ENCODE peak calls at places on chromosomes 7 and 10, in five cellular contexts. F is pancreas, U is HCT116, P is body of pancreas, K is PC-3. M is an unnamed sample.

GRCh38 chr10:98963608-98964007 is 272.0 kb downstream of the HPSE2 start:
- DNase-seq in F (no peak), U (no peak), P (no peak), K (no peak), M (no peak)

GRCh38 chr10:121900443-121901174 is 27.2 kb downstream of the ATE1 start:
- DNase-seq in F (no peak), U (peak; percentile 52), P (no peak), K (peak; percentile 72), M (peak; percentile 69)

GRCh38 chr7:151773795-151774194 is 103.1 kb downstream of the PRKAG2 start:
- DNase-seq in F (no peak), U (no peak), P (no peak), K (no peak), M (no peak)

GRCh38 chr7:7151285-7151684 is 31.1 kb upstream of the C1GALT1 start:
- DNase-seq in F (no peak), U (no peak), P (no peak), K (no peak), M (no peak)

GRCh38 chr10:20768849-20769248 is 128.3 kb downstream of the NEBL start:
- DNase-seq in F (no peak), U (no peak), P (no peak), K (peak; percentile 19), M (no peak)

GRCh38 chr10:71523756-71524155 is 127.0 kb downstream of the CDH23 start:
- DNase-seq in F (no peak), U (no peak), P (no peak), K (no peak), M (no peak)

GRCh38 chr7:98163704-98164478 is 47.3 kb upstream of the BHLHA15 start:
- DNase-seq in F (no peak), U (no peak), P (no peak), K (peak; percentile 83), M (peak; percentile 47)

GRCh38 chr10:102773986-102774385 is 30.2 kb downstream of the WBP1L start:
- DNase-seq in F (no peak), U (no peak), P (no peak), K (no peak), M (no peak)

DNA sequence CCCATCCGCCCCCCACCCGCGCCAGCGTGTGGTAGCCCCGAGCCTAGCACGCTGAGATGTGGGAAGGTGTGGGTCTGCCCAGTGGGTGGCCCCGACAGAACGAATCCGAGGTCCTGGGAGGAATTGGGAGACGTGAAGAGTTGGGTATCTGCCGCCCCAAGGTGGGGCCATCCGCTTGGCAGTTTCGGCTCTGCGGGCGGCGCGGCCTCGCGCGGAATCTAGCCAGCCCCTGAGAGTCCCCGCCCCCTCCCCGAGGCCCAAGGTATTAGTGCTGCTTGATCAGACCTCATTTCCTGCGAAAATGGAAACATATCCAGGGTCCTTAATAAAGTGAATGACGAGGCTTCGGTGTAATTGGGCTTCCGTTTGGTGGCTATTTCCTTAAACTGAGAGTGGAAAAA is 13.1 kb downstream of the LBX1 start:
- DNase-seq in F (no peak), U (no peak), P (no peak), K (no peak), M (no peak)
- H3K4me3 ChIP-seq in F (no peak overlapping the region), U (no peak overlapping the region), P (no peak overlapping the region), K (no peak overlapping the region), M (no peak overlapping the region)

DNA sequence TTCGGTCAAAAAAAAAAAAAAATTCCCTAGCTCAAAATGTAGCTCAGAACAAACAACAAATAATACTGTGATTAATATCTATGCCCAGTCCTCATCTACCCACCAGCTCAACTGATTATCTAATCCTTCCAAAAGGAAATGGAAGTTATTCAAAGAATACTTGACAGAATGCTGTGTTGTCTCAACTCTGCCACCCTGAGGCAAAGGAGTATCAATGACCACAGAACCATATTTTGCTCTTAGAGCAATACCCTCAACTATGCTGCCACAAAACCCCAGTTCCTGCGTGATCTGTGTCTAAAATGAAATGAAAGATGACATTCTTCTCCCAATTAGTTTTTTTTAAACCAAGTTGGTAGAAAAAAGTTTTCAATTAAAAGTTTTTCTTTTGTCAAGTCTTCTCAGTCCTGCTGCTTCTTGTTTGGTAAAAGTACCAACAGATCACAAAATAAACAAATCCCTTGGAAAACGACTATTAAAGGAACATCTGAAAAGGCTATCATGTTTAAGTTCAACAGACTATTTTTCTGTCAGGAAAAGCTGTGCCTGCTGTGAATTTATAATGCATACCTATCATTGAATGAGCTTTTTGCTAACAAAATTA is 21.6 kb downstream of the RBM28 start:
- DNase-seq in F (no peak), U (no peak), P (no peak), K (peak; percentile 53), M (no peak)
- TF ChIP-seq CTCF in F (no peak), U (peak; percentile 39), P (peak; percentile 37), K (peak; percentile 58), M (no peak)

DNA sequence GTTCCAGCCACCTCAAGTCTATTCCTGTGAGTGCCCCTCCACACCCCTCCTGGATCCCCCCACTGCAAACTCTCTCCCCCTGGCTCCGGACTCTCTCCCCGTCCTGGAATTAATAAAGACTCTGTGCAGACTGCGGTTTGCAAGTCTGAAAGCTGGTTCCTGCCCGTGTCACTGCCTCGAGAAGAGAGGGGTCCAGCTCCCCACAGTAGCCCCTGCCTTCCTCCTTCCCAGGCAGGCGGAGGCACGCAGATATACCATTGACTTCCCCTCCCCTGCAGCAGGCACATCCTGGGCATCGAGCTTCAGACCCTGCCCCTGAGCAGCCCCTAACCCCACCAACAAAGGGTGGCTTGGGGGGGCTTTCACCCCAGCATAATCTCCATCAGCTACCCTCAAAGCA is 2.2 kb upstream of the ELN start:
- DNase-seq in F (no peak), U (no peak), P (no peak), K (no peak), M (no peak)
- H3K27me3 ChIP-seq in F (no peaks in the 10 kb centered on the region), U (peaks cover 7% of the 10 kb centered on the region), P (no peaks in the 10 kb centered on the region), K (peaks cover 18% of the 10 kb centered on the region), M (no peaks in the 10 kb centered on the region)

GRCh38 chr10:22370320-22370719 is 25.0 kb downstream of the SPAG6 start:
- DNase-seq in F (no peak), U (no peak), P (no peak), K (no peak), M (no peak)

GRCh38 chr10:22372922-22373321 is 27.6 kb downstream of the SPAG6 start:
- DNase-seq in F (no peak), U (no peak), P (no peak), K (no peak), M (peak; percentile 16)

GRCh38 chr10:22372298-22372697 is 27.0 kb downstream of the SPAG6 start:
- DNase-seq in F (no peak), U (no peak), P (no peak), K (no peak), M (no peak)

GRCh38 chr10:22379059-22379458 is 33.8 kb downstream of the SPAG6 start:
- DNase-seq in F (no peak), U (no peak), P (no peak), K (no peak), M (no peak)

DNA sequence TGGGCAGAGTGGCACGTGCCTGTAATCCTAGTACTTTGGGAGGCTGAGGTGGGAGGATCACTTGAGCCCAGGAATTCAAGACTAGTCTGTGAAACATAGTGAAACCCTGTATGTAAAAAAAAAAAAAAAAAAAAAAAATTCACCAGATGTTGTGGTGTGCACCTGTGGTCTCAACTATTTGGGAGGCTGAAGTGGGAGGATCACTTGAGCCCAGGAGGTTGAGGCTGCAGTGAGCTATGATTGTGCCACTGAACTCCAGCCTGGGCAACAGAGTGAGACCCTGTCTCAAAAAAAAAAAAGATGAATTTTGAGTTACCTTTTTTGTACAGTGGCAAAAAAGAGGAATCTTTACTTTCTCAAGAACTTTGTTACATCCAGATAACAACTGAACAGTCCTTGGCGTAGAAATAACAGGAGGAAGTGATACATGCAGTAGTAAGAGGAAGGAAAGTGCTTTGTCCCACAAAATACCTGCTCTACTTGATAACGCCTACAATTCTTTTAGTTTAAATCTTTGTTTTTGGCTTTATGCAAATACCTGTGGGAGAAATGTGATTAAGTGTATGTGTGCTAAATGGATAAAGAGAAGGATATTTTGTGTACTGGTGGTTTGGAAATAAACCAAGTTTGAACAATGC is 29.3 kb downstream of the SPAG6 start:
- DNase-seq in F (no peak), U (no peak), P (no peak), K (peak; percentile 32), M (no peak)
- H3K4me3 ChIP-seq in F (no peak overlapping the region), U (no peak overlapping the region), P (no peak overlapping the region), K (no peak overlapping the region), M (no peak overlapping the region)

GRCh38 chr10:14891151-14891550 is 12.5 kb downstream of the SUV39H2 start:
- DNase-seq in F (no peak), U (no peak), P (no peak), K (no peak), M (no peak)

GRCh38 chr10:14884082-14884481 is 5.4 kb downstream of the SUV39H2 start:
- DNase-seq in F (no peak), U (no peak), P (no peak), K (no peak), M (no peak)

DNA sequence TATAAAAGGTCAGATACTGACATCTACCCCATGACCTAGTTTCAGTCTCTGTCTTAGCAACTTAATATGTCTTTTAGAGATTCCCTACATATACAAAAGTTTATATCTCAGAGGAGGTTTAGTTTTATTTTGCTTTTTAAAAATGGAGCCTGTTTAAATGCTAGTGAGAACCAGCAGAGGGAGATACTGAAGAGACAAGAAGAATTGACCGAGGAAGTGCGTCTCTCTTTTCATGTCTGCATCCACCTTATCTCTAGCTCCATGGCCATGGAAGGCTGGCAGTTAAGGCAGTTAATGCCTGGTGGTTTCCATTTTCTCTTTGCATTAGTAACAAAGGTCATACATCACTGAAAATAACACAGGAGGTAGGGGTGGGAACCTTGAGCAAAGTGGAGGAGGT is 10.7 kb downstream of the SUV39H2 start:
- DNase-seq in F (no peak), U (no peak), P (no peak), K (peak; percentile 6), M (no peak)
- TF ChIP-seq CTCF in F (no peak), U (peak; percentile 24), P (no peak), K (peak; percentile 38), M (peak; percentile 11)

GRCh38 chr10:103778358-103779139 is 76.8 kb downstream of the SH3PXD2A start:
- DNase-seq in F (no peak), U (no peak), P (no peak), K (no peak), M (no peak)
- H3K27me3 ChIP-seq in F (no peaks in the 10 kb centered on the region), U (no peaks in the 10 kb centered on the region), P (no peaks in the 10 kb centered on the region), K (no peaks in the 10 kb centered on the region), M (no peaks in the 10 kb centered on the region)

GRCh38 chr10:31833753-31834152 is 94.9 kb downstream of the ARHGAP12 start:
- DNase-seq in F (no peak), U (no peak), P (no peak), K (no peak), M (no peak)
- H3K4me3 ChIP-seq in F (no peak overlapping the region), U (no peak overlapping the region), P (no peak overlapping the region), K (no peak overlapping the region), M (no peak overlapping the region)

GRCh38 chr7:111407258-111407657 is 155.0 kb downstream of the IMMP2L start:
- DNase-seq in F (no peak), U (no peak), P (no peak), K (no peak), M (no peak)
- TF ChIP-seq CTCF in F (no peak), U (no peak), P (no peak), K (no peak), M (no peak)

GRCh38 chr10:125521721-125522680 is 161.0 kb downstream of the TEX36 start:
- DNase-seq in F (no peak), U (peak; percentile 88), P (no peak), K (peak; percentile 22), M (no peak)
- H3K27me3 ChIP-seq in F (no peaks in the 10 kb centered on the region), U (no peaks in the 10 kb centered on the region), P (no peaks in the 10 kb centered on the region), K (no peaks in the 10 kb centered on the region), M (no peaks in the 10 kb centered on the region)

M was measured in prostate gland.